ENCODE peak calls at places on chromosomes 3 and 15, in ten cellular contexts. One of them, this sample, is unnamed.

GRCh38 chr3:43768594-43768993 is 77.9 kb downstream of the ABHD5 start:
- DNase-seq in aorta: peak
- DNase-seq in B cell: no peak
- DNase-seq in NCI-H2081 treated with DMSO at 0.1 percent for 48 hours: no peak
- DNase-seq in iris pigment epithelial cell: peak
- DNase-seq in GM18507: no peak
- DNase-seq in NCI-H774: no peak
- DNase-seq in ovary: no peak
- DNase-seq in NCI-H345: no peak
- DNase-seq in GM19239: no peak
- DNase-seq in this sample: no peak

GRCh38 chr3:4996771-4997291 is 17.6 kb downstream of the BHLHE40 start:
- DNase-seq in aorta: no peak
- DNase-seq in B cell: no peak
- DNase-seq in NCI-H2081 treated with DMSO at 0.1 percent for 48 hours: no peak
- DNase-seq in iris pigment epithelial cell: no peak
- DNase-seq in GM18507: no peak
- DNase-seq in NCI-H774: no peak
- DNase-seq in ovary: no peak
- DNase-seq in NCI-H345: no peak
- DNase-seq in GM19239: no peak
- DNase-seq in this sample: peak

GRCh38 chr3:48429416-48430358 is at the start of gene PLXNB1:
- DNase-seq in aorta: peak
- DNase-seq in B cell: peak
- DNase-seq in NCI-H2081 treated with DMSO at 0.1 percent for 48 hours: peak
- DNase-seq in iris pigment epithelial cell: peak
- DNase-seq in GM18507: peak
- DNase-seq in NCI-H774: peak
- DNase-seq in ovary: peak
- DNase-seq in NCI-H345: peak
- DNase-seq in GM19239: peak
- DNase-seq in this sample: peak

GRCh38 chr3:52931889-52932288 is 34.5 kb upstream of the STIMATE start:
- DNase-seq in aorta: no peak
- DNase-seq in B cell: no peak
- DNase-seq in NCI-H2081 treated with DMSO at 0.1 percent for 48 hours: no peak
- DNase-seq in iris pigment epithelial cell: no peak
- DNase-seq in GM18507: no peak
- DNase-seq in NCI-H774: no peak
- DNase-seq in ovary: no peak
- DNase-seq in NCI-H345: no peak
- DNase-seq in GM19239: no peak
- DNase-seq in this sample: no peak

GRCh38 chr3:105459566-105460290 is 93.0 kb downstream of the ALCAM start:
- DNase-seq in aorta: no peak
- DNase-seq in B cell: no peak
- DNase-seq in NCI-H2081 treated with DMSO at 0.1 percent for 48 hours: no peak
- DNase-seq in iris pigment epithelial cell: peak
- DNase-seq in GM18507: no peak
- DNase-seq in NCI-H774: no peak
- DNase-seq in ovary: no peak
- DNase-seq in NCI-H345: no peak
- DNase-seq in GM19239: no peak
- DNase-seq in this sample: no peak

GRCh38 chr15:56760186-56760585 is 26.9 kb upstream of the ZNF280D start:
- DNase-seq in aorta: no peak
- DNase-seq in B cell: no peak
- DNase-seq in NCI-H2081 treated with DMSO at 0.1 percent for 48 hours: no peak
- DNase-seq in iris pigment epithelial cell: peak
- DNase-seq in GM18507: no peak
- DNase-seq in NCI-H774: no peak
- DNase-seq in ovary: no peak
- DNase-seq in NCI-H345: no peak
- DNase-seq in GM19239: no peak
- DNase-seq in this sample: no peak

GRCh38 chr3:25428003-25428861 is at the start of gene RARB:
- DNase-seq in aorta: peak
- DNase-seq in B cell: no peak
- DNase-seq in NCI-H2081 treated with DMSO at 0.1 percent for 48 hours: peak
- DNase-seq in iris pigment epithelial cell: peak
- DNase-seq in GM18507: no peak
- DNase-seq in NCI-H774: peak
- DNase-seq in ovary: peak
- DNase-seq in NCI-H345: no peak
- DNase-seq in GM19239: no peak
- DNase-seq in this sample: peak

GRCh38 chr3:24296441-24297205 is 198.0 kb downstream of the THRB start:
- DNase-seq in aorta: no peak
- DNase-seq in B cell: no peak
- DNase-seq in NCI-H2081 treated with DMSO at 0.1 percent for 48 hours: no peak
- DNase-seq in iris pigment epithelial cell: peak
- DNase-seq in GM18507: no peak
- DNase-seq in NCI-H774: no peak
- DNase-seq in ovary: no peak
- DNase-seq in NCI-H345: no peak
- DNase-seq in GM19239: no peak
- DNase-seq in this sample: peak

GRCh38 chr15:90234519-90234988 is 545 bp downstream of the GDPGP1 start:
- DNase-seq in aorta: no peak
- DNase-seq in B cell: no peak
- DNase-seq in NCI-H2081 treated with DMSO at 0.1 percent for 48 hours: no peak
- DNase-seq in iris pigment epithelial cell: peak
- DNase-seq in GM18507: no peak
- DNase-seq in NCI-H774: no peak
- DNase-seq in ovary: no peak
- DNase-seq in NCI-H345: no peak
- DNase-seq in GM19239: no peak
- DNase-seq in this sample: no peak

GRCh38 chr15:35496585-35496984 is 49.4 kb downstream of the DPH6 start:
- DNase-seq in aorta: no peak
- DNase-seq in B cell: peak
- DNase-seq in NCI-H2081 treated with DMSO at 0.1 percent for 48 hours: no peak
- DNase-seq in iris pigment epithelial cell: peak
- DNase-seq in GM18507: peak
- DNase-seq in NCI-H774: no peak
- DNase-seq in ovary: no peak
- DNase-seq in NCI-H345: no peak
- DNase-seq in GM19239: peak
- DNase-seq in this sample: no peak

GRCh38 chr15:101489633-101490407 is at the start of gene PCSK6:
- DNase-seq in aorta: no peak
- DNase-seq in B cell: no peak
- DNase-seq in NCI-H2081 treated with DMSO at 0.1 percent for 48 hours: no peak
- DNase-seq in iris pigment epithelial cell: no peak
- DNase-seq in GM18507: no peak
- DNase-seq in NCI-H774: no peak
- DNase-seq in ovary: peak
- DNase-seq in NCI-H345: peak
- DNase-seq in GM19239: no peak
- DNase-seq in this sample: no peak

GRCh38 chr3:158106773-158107461 is 697 bp upstream of the SHOX2 start:
- DNase-seq in aorta: no peak
- DNase-seq in B cell: peak
- DNase-seq in NCI-H2081 treated with DMSO at 0.1 percent for 48 hours: no peak
- DNase-seq in iris pigment epithelial cell: no peak
- DNase-seq in GM18507: no peak
- DNase-seq in NCI-H774: peak
- DNase-seq in ovary: no peak
- DNase-seq in NCI-H345: peak
- DNase-seq in GM19239: no peak
- DNase-seq in this sample: peak

GRCh38 chr15:91017716-91018115 is 4.7 kb downstream of the VPS33B start:
- DNase-seq in aorta: no peak
- DNase-seq in B cell: no peak
- DNase-seq in NCI-H2081 treated with DMSO at 0.1 percent for 48 hours: no peak
- DNase-seq in iris pigment epithelial cell: no peak
- DNase-seq in GM18507: no peak
- DNase-seq in NCI-H774: no peak
- DNase-seq in ovary: no peak
- DNase-seq in NCI-H345: no peak
- DNase-seq in GM19239: no peak
- DNase-seq in this sample: no peak

GRCh38 chr3:157354722-157355121 is 81.9 kb upstream of the PTX3 start:
- DNase-seq in aorta: no peak
- DNase-seq in B cell: no peak
- DNase-seq in NCI-H2081 treated with DMSO at 0.1 percent for 48 hours: no peak
- DNase-seq in iris pigment epithelial cell: peak
- DNase-seq in GM18507: no peak
- DNase-seq in NCI-H774: no peak
- DNase-seq in ovary: no peak
- DNase-seq in NCI-H345: no peak
- DNase-seq in GM19239: no peak
- DNase-seq in this sample: peak

GRCh38 chr3:159969-160368 is 36.6 kb upstream of the CHL1 start:
- DNase-seq in aorta: no peak
- DNase-seq in B cell: peak
- DNase-seq in NCI-H2081 treated with DMSO at 0.1 percent for 48 hours: no peak
- DNase-seq in iris pigment epithelial cell: no peak
- DNase-seq in GM18507: no peak
- DNase-seq in NCI-H774: no peak
- DNase-seq in ovary: no peak
- DNase-seq in NCI-H345: no peak
- DNase-seq in GM19239: no peak
- DNase-seq in this sample: no peak

GRCh38 chr15:33111051-33111451 is 83.5 kb downstream of the FMN1 start:
- DNase-seq in aorta: no peak
- DNase-seq in B cell: no peak
- DNase-seq in NCI-H2081 treated with DMSO at 0.1 percent for 48 hours: no peak
- DNase-seq in iris pigment epithelial cell: peak
- DNase-seq in GM18507: no peak
- DNase-seq in NCI-H774: no peak
- DNase-seq in ovary: no peak
- DNase-seq in NCI-H345: no peak
- DNase-seq in GM19239: no peak
- DNase-seq in this sample: peak

GRCh38 chr3:155934215-155934614 is 63.8 kb downstream of the GMPS start:
- DNase-seq in aorta: no peak
- DNase-seq in B cell: no peak
- DNase-seq in NCI-H2081 treated with DMSO at 0.1 percent for 48 hours: no peak
- DNase-seq in iris pigment epithelial cell: no peak
- DNase-seq in GM18507: no peak
- DNase-seq in NCI-H774: no peak
- DNase-seq in ovary: no peak
- DNase-seq in NCI-H345: no peak
- DNase-seq in GM19239: no peak
- DNase-seq in this sample: no peak

GRCh38 chr3:192802957-192803899 is 75.9 kb upstream of the FGF12 start:
- DNase-seq in aorta: no peak
- DNase-seq in B cell: peak
- DNase-seq in NCI-H2081 treated with DMSO at 0.1 percent for 48 hours: peak
- DNase-seq in iris pigment epithelial cell: peak
- DNase-seq in GM18507: peak
- DNase-seq in NCI-H774: peak
- DNase-seq in ovary: no peak
- DNase-seq in NCI-H345: peak
- DNase-seq in GM19239: peak
- DNase-seq in this sample: peak

GRCh38 chr3:129308636-129309035 is 30.0 kb downstream of the HMCES start:
- DNase-seq in aorta: no peak
- DNase-seq in B cell: no peak
- DNase-seq in NCI-H2081 treated with DMSO at 0.1 percent for 48 hours: no peak
- DNase-seq in iris pigment epithelial cell: no peak
- DNase-seq in GM18507: no peak
- DNase-seq in NCI-H774: no peak
- DNase-seq in ovary: no peak
- DNase-seq in NCI-H345: no peak
- DNase-seq in GM19239: no peak
- DNase-seq in this sample: no peak

GRCh38 chr15:58517682-58518525 is 86.1 kb downstream of the LIPC start:
- DNase-seq in aorta: no peak
- DNase-seq in B cell: no peak
- DNase-seq in NCI-H2081 treated with DMSO at 0.1 percent for 48 hours: no peak
- DNase-seq in iris pigment epithelial cell: no peak
- DNase-seq in GM18507: peak
- DNase-seq in NCI-H774: no peak
- DNase-seq in ovary: no peak
- DNase-seq in NCI-H345: no peak
- DNase-seq in GM19239: peak
- DNase-seq in this sample: no peak

GRCh38 chr3:69484507-69485393 is 98.9 kb upstream of the FRMD4B start:
- DNase-seq in aorta: no peak
- DNase-seq in B cell: no peak
- DNase-seq in NCI-H2081 treated with DMSO at 0.1 percent for 48 hours: no peak
- DNase-seq in iris pigment epithelial cell: no peak
- DNase-seq in GM18507: no peak
- DNase-seq in NCI-H774: no peak
- DNase-seq in ovary: no peak
- DNase-seq in NCI-H345: no peak
- DNase-seq in GM19239: no peak
- DNase-seq in this sample: no peak

GRCh38 chr3:157107037-157107436 is 52.9 kb downstream of the CCNL1 start:
- DNase-seq in aorta: no peak
- DNase-seq in B cell: no peak
- DNase-seq in NCI-H2081 treated with DMSO at 0.1 percent for 48 hours: no peak
- DNase-seq in iris pigment epithelial cell: no peak
- DNase-seq in GM18507: no peak
- DNase-seq in NCI-H774: peak
- DNase-seq in ovary: no peak
- DNase-seq in NCI-H345: no peak
- DNase-seq in GM19239: no peak
- DNase-seq in this sample: no peak

GRCh38 chr3:38454884-38455638 is 1.4 kb downstream of the ACVR2B start:
- DNase-seq in aorta: peak
- DNase-seq in B cell: peak
- DNase-seq in NCI-H2081 treated with DMSO at 0.1 percent for 48 hours: no peak
- DNase-seq in iris pigment epithelial cell: peak
- DNase-seq in GM18507: no peak
- DNase-seq in NCI-H774: peak
- DNase-seq in ovary: peak
- DNase-seq in NCI-H345: peak
- DNase-seq in GM19239: peak
- DNase-seq in this sample: peak

GRCh38 chr3:31421280-31422048 is 111.3 kb upstream of the STT3B start:
- DNase-seq in aorta: no peak
- DNase-seq in B cell: no peak
- DNase-seq in NCI-H2081 treated with DMSO at 0.1 percent for 48 hours: no peak
- DNase-seq in iris pigment epithelial cell: no peak
- DNase-seq in GM18507: no peak
- DNase-seq in NCI-H774: no peak
- DNase-seq in ovary: no peak
- DNase-seq in NCI-H345: no peak
- DNase-seq in GM19239: no peak
- DNase-seq in this sample: peak

GRCh38 chr15:40891810-40892448 is 2.3 kb upstream of the VPS18 start:
- DNase-seq in aorta: peak
- DNase-seq in B cell: peak
- DNase-seq in NCI-H2081 treated with DMSO at 0.1 percent for 48 hours: peak
- DNase-seq in iris pigment epithelial cell: peak
- DNase-seq in GM18507: no peak
- DNase-seq in NCI-H774: peak
- DNase-seq in ovary: no peak
- DNase-seq in NCI-H345: peak
- DNase-seq in GM19239: no peak
- DNase-seq in this sample: peak

GRCh38 chr3:188975612-188976314 is 196.0 kb upstream of the TPRG1 start:
- DNase-seq in aorta: no peak
- DNase-seq in B cell: no peak
- DNase-seq in NCI-H2081 treated with DMSO at 0.1 percent for 48 hours: no peak
- DNase-seq in iris pigment epithelial cell: no peak
- DNase-seq in GM18507: no peak
- DNase-seq in NCI-H774: peak
- DNase-seq in ovary: no peak
- DNase-seq in NCI-H345: peak
- DNase-seq in GM19239: no peak
- DNase-seq in this sample: no peak

GRCh38 chr3:41103200-41103599 is 96.1 kb upstream of the CTNNB1 start:
- DNase-seq in aorta: no peak
- DNase-seq in B cell: no peak
- DNase-seq in NCI-H2081 treated with DMSO at 0.1 percent for 48 hours: no peak
- DNase-seq in iris pigment epithelial cell: no peak
- DNase-seq in GM18507: no peak
- DNase-seq in NCI-H774: no peak
- DNase-seq in ovary: no peak
- DNase-seq in NCI-H345: no peak
- DNase-seq in GM19239: no peak
- DNase-seq in this sample: no peak

GRCh38 chr15:73717802-73718201 is 33.6 kb downstream of the CD276 start:
- DNase-seq in aorta: no peak
- DNase-seq in B cell: no peak
- DNase-seq in NCI-H2081 treated with DMSO at 0.1 percent for 48 hours: no peak
- DNase-seq in iris pigment epithelial cell: no peak
- DNase-seq in GM18507: no peak
- DNase-seq in NCI-H774: no peak
- DNase-seq in ovary: no peak
- DNase-seq in NCI-H345: no peak
- DNase-seq in GM19239: no peak
- DNase-seq in this sample: no peak

This sample was measured in mesendoderm.